ENCODE peak calls at places on chromosome 19, in four cellular contexts. E, J, R and P are unnamed samples.

GRCh38 chr19:495047-495439 is 1.2 kb upstream of the MADCAM1 start:
- DNase-seq in E (no peak), R (no peak), J (no peak), P (no peak)

GRCh38 chr19:6720369-6721112 is at the start of gene C3:
- DNase-seq in R (no peak), J (no peak), E (no peak), P (no peak)

GRCh38 chr19:3154957-3155736 is 19.3 kb downstream of the GNA15 start:
- DNase-seq in R (peak), J (no peak), E (peak), P (peak)

GRCh38 chr19:47511681-47512080 is 3.2 kb downstream of the NAPA start:
- DNase-seq in R (no peak), E (no peak), J (no peak), P (no peak)

GRCh38 chr19:3333662-3334061 is 32.7 kb upstream of the NFIC start:
- DNase-seq in J (no peak), E (no peak), R (no peak), P (no peak)

GRCh38 chr19:33777753-33778088 is 18.9 kb upstream of the KCTD15 start:
- DNase-seq in E (no peak), J (no peak), R (no peak), P (no peak)

GRCh38 chr19:51460164-51460992 is 2.1 kb upstream of the SIGLEC8 start:
- DNase-seq in J (no peak), R (no peak), E (no peak), P (no peak)

GRCh38 chr19:32345261-32346207 is at the start of gene ZNF507:
- DNase-seq in E (peak), R (peak), J (no peak), P (no peak)

GRCh38 chr19:8459520-8460260 is 14.9 kb downstream of the HNRNPM start:
- DNase-seq in R (no peak), J (no peak), E (no peak), P (no peak)

GRCh38 chr19:57803594-57804325 is 11.0 kb downstream of the ZNF552 start:
- DNase-seq in J (no peak), E (no peak), R (no peak), P (no peak)

GRCh38 chr19:52945652-52946321 is 16.9 kb downstream of the ZNF816 start:
- DNase-seq in E (no peak), J (no peak), R (no peak), P (no peak)

GRCh38 chr19:13007292-13008045 is 12.2 kb downstream of the NFIX start:
- DNase-seq in R (no peak), J (no peak), E (no peak), P (no peak)

GRCh38 chr19:34502582-34503545 is 21.3 kb downstream of the WTIP start:
- DNase-seq in R (no peak), J (no peak), E (no peak), P (no peak)

GRCh38 chr19:42553292-42554045 is 25.2 kb upstream of the CEACAM1 start:
- DNase-seq in R (no peak), E (no peak), J (no peak), P (no peak)

GRCh38 chr19:28430214-28430613 is 782.7 kb downstream of the UQCRFS1 start:
- DNase-seq in J (no peak), E (no peak), R (no peak), P (no peak)

GRCh38 chr19:44401108-44401786 is at the start of gene ZNF285:
- DNase-seq in J (no peak), R (peak), E (peak), P (no peak)

GRCh38 chr19:31350693-31351211 is 1.5 kb upstream of the TSHZ3 start:
- DNase-seq in E (no peak), R (no peak), J (no peak), P (no peak)

GRCh38 chr19:28289294-28290063 is 923.5 kb downstream of the UQCRFS1 start:
- DNase-seq in E (no peak), J (peak), R (no peak), P (peak)

GRCh38 chr19:46035986-46036744 is 4.6 kb downstream of the IGFL4 start:
- DNase-seq in J (no peak), E (no peak), R (no peak), P (no peak)

GRCh38 chr19:45558399-45558878 is 26.2 kb downstream of the OPA3 start:
- DNase-seq in R (peak), J (no peak), E (peak), P (no peak)

GRCh38 chr19:16104722-16105121 is 7.0 kb upstream of the RAB8A start:
- DNase-seq in J (no peak), E (no peak), R (no peak), P (no peak)

GRCh38 chr19:15779756-15780476 is 7.5 kb upstream of the OR10H5 start:
- DNase-seq in E (no peak), J (no peak), R (no peak), P (no peak)

GRCh38 chr19:54206030-54206830 is 5.6 kb downstream of the RPS9 start:
- DNase-seq in J (no peak), E (no peak), R (no peak), P (no peak)

GRCh38 chr19:48543121-48543710 is 8.8 kb upstream of the SULT2B1 start:
- DNase-seq in J (no peak), E (no peak), R (no peak), P (no peak)

GRCh38 chr19:54164369-54165068 is 5.0 kb upstream of the LENG1 start:
- DNase-seq in J (no peak), R (no peak), E (peak), P (no peak)

GRCh38 chr19:45499196-45500180 is 1.2 kb downstream of the PPM1N start:
- DNase-seq in R (peak), J (no peak), E (peak), P (peak)

GRCh38 chr19:18164072-18164471 is 9.5 kb upstream of the IFI30 start:
- DNase-seq in J (no peak), E (no peak), R (no peak), P (no peak)

GRCh38 chr19:46036745-46037126 is 4.1 kb downstream of the IGFL4 start:
- DNase-seq in J (no peak), E (no peak), R (no peak), P (no peak)

GRCh38 chr19:16825312-16826168 is 3.7 kb upstream of the SIN3B start:
- DNase-seq in J (no peak), E (no peak), R (no peak), P (no peak)

GRCh38 chr19:49149652-49150105 is 5.5 kb downstream of the HRC start:
- DNase-seq in E (no peak), J (no peak), R (no peak), P (no peak)

GRCh38 chr19:13881231-13881691 is 4.3 kb downstream of the NANOS3 start:
- DNase-seq in J (no peak), E (peak), R (no peak), P (no peak)

GRCh38 chr19:38024991-38025716 is 118.1 kb downstream of the SIPA1L3 start:
- DNase-seq in E (no peak), J (no peak), R (no peak), P (no peak)

GRCh38 chr19:36420961-36421748 is 2.7 kb upstream of the ZFP82 start:
- DNase-seq in J (no peak), R (no peak), E (no peak), P (no peak)

GRCh38 chr19:11208526-11209471 is 11.5 kb upstream of the KANK2 start:
- DNase-seq in E (no peak), R (no peak), J (no peak), P (no peak)